ENCODE peak calls at places on chromosomes 3 and 15, in six cellular contexts. B is HepG2, O is K562, I is SK-N-SH, E is HCT116, W is GM12878. K is an unnamed sample.

GRCh38 chr3:14948609-14949038 is 1.2 kb downstream of the NR2C2 start:
- DNase-seq in B (no peak), W (no peak), O (no peak), E (no peak), I (no peak), K (no peak)

GRCh38 chr3:14231145-14231990 is 52.8 kb downstream of the LSM3 start:
- DNase-seq in W (no peak), I (no peak), O (no peak), E (no peak), B (no peak), K (no peak)

GRCh38 chr3:158683216-158683975 is 10.9 kb upstream of the LXN start:
- DNase-seq in O (no peak), E (no peak), B (no peak), W (no peak), I (no peak), K (no peak)

GRCh38 chr3:44339990-44340389 is 1.4 kb downstream of the TCAIM start:
- DNase-seq in O (no peak), E (no peak), B (no peak), I (no peak), W (no peak), K (no peak)

GRCh38 chr3:108985844-108986243 is 32.2 kb upstream of the GUCA1C start:
- DNase-seq in E (peak), O (no peak), B (no peak), I (no peak), W (no peak), K (no peak)

GRCh38 chr3:43768594-43768993 is 77.9 kb downstream of the ABHD5 start:
- DNase-seq in O (no peak), B (no peak), W (no peak), E (no peak), I (no peak), K (no peak)

GRCh38 chr3:81393251-81393650 is 368.2 kb downstream of the GBE1 start:
- DNase-seq in B (no peak), W (no peak), O (no peak), E (no peak), I (no peak), K (no peak)

GRCh38 chr3:189512039-189512438 is 119.2 kb upstream of the TP63 start:
- DNase-seq in B (no peak), I (no peak), W (no peak), O (no peak), E (no peak), K (no peak)

GRCh38 chr3:25428003-25428861 is at the start of gene RARB:
- DNase-seq in W (no peak), O (peak), E (no peak), B (peak), I (peak), K (peak)

GRCh38 chr3:126476166-126476975 is 680 bp upstream of the ZXDC start:
- DNase-seq in E (peak), O (no peak), B (no peak), I (no peak), W (no peak), K (peak)

GRCh38 chr15:54014067-54014466 is 35.8 kb downstream of the UNC13C start:
- DNase-seq in W (no peak), E (no peak), B (no peak), I (no peak), O (no peak), K (no peak)

GRCh38 chr15:31360843-31361763 is 34.5 kb downstream of the KLF13 start:
- DNase-seq in E (no peak), B (no peak), I (peak), O (no peak), W (no peak), K (no peak)

GRCh38 chr3:67433109-67433508 is 221.3 kb downstream of the SUCLG2 start:
- DNase-seq in W (no peak), E (no peak), O (no peak), I (no peak), B (no peak), K (no peak)

GRCh38 chr3:113255100-113255853 is 43.9 kb downstream of the BOC start:
- DNase-seq in E (no peak), I (no peak), O (no peak), W (no peak), B (no peak), K (no peak)

DNA sequence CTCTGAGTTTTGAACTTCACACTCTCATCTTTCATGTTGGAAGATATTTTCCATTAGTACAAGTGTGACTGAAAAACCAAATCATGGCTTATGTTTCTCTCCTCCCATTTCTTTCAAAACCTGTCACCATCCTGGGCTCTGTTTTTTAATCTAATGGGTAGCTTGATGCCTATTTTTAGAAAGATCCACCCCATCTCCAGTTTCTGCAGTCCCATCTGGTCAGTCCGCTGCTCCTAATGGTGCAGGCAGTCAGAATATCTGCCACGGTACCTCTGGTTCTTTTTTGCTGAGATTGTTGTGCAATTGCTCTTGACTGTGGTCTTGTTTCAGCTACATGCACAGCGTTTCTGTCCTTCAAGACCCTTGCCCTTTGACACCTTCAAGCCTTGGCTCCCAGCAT is 240.9 kb upstream of the CADM2 start:
- DNase-seq in E (no peak), O (no peak), W (no peak), I (no peak), B (no peak), K (no peak)
- H3K9ac ChIP-seq in E (no peak), O (no peak), W (no peak), I (no peak), B (no peak), K (no peak)

GRCh38 chr3:33054100-33055097 is 42.5 kb downstream of the GLB1 start:
- DNase-seq in B (no peak), W (no peak), O (peak), E (no peak), I (peak), K (no peak)
- TF ChIP-seq JUND in B (no peak), W (no peak), O (peak), E (no peak), I (no peak), K (no peak)

GRCh38 chr15:40506964-40507571 is 36.3 kb downstream of the CHST14 start:
- DNase-seq in I (peak), O (peak), B (peak), E (peak), W (no peak), K (no peak)
- H3K9ac ChIP-seq in I (no peak), O (peak), B (no peak), E (peak), W (no peak), K (no peak)

GRCh38 chr3:52986049-52986448 is 59.8 kb downstream of the SFMBT1 start:
- DNase-seq in B (no peak), E (no peak), O (no peak), I (no peak), W (no peak), K (no peak)
- TF ChIP-seq JUND in B (no peak), E (no peak), O (no peak), I (no peak), W (no peak), K (no peak)

GRCh38 chr3:141384575-141384974 is 16.3 kb downstream of the ZBTB38 start:
- DNase-seq in I (no peak), O (no peak), B (no peak), W (no peak), E (no peak), K (no peak)
- H3K9ac ChIP-seq in I (no peak), O (no peak), B (no peak), W (peak), E (no peak), K (no peak)

DNA sequence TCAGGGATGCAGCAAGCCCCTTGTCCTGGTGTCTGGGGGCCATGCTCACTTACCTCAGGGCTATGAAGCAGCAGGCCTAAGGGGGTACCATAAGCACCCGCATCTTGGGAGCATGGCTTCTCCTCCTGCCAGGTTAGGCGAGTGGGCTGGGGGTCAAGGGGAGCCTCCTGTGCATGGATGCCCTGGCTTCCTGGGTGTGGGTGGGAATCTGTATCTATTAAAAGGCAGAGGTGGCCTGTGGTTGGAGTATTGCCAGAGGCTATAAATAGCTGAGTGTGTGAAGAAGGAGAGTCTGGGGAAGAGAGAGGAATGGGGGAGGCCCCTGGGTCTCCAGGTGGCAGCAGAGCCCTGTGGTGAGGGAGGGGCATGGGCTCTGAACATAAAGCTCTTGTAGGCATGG is 19.5 kb downstream of the ACVR2B start:
- DNase-seq in E (no peak), W (no peak), I (no peak), B (no peak), O (no peak), K (no peak)
- TF ChIP-seq JUND in E (no peak), W (no peak), I (no peak), B (no peak), O (no peak), K (no peak)

GRCh38 chr15:63370764-63371163 is 10.9 kb downstream of the CA12 start:
- DNase-seq in I (no peak), O (no peak), E (no peak), B (no peak), W (no peak), K (no peak)
- H3K9ac ChIP-seq in I (no peak), O (no peak), E (no peak), B (no peak), W (no peak), K (no peak)

GRCh38 chr15:70770863-70771262 is 7.5 kb upstream of the UACA start:
- DNase-seq in I (no peak), E (no peak), W (no peak), O (no peak), B (no peak), K (no peak)

GRCh38 chr15:70766597-70766996 is 3.2 kb upstream of the UACA start:
- DNase-seq in W (no peak), O (no peak), B (no peak), I (no peak), E (no peak), K (no peak)

GRCh38 chr15:70767668-70768067 is 4.3 kb upstream of the UACA start:
- DNase-seq in O (no peak), W (no peak), B (no peak), I (no peak), E (no peak), K (no peak)

GRCh38 chr15:70765504-70766281 is 2.3 kb upstream of the UACA start:
- DNase-seq in E (no peak), W (no peak), B (no peak), O (no peak), I (no peak), K (no peak)

GRCh38 chr15:70768247-70768883 is 5.0 kb upstream of the UACA start:
- DNase-seq in I (no peak), E (no peak), B (no peak), O (no peak), W (peak), K (no peak)
- TF ChIP-seq JUND in I (no peak), E (no peak), B (no peak), O (no peak), W (no peak), K (no peak)

DNA sequence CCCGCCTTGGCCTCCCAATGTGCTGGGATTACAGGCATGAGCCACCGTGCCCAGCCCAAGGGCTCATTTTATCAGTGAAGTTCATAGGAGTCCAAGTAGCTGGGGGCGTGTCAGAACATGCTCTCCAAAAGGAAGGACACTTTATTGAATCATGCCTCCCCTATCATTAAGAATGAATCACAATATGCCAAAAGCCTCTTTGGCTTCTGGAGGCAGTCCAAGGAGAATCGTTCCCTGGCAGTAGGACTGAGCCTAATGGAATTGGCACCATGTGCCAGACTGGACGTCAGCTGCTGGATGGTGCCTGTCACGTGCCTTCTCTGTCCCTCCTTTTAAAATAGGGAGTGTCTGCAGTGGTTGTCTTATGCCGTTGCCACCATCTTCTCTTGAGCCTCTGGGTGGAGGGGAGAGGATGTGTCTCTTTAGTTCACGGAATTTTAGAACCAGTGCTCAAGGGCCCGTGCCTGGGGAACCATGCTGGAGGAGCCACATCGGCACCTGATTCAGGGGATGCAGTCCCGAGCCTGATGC is 234.7 kb upstream of the LYSMD4 start:
- DNase-seq in W (no peak), E (no peak), I (no peak), B (no peak), O (no peak), K (no peak)
- H3K9ac ChIP-seq in W (no peak), E (no peak), I (no peak), B (no peak), O (no peak), K (no peak)